ENCODE peak calls at places on chromosomes 16 and 17, in nine cellular contexts. K is activated CD8-positive, alpha-beta T cell treated with anti-CD3 and anti-CD28 coated beads for 36 hours; H is fibroblast of mammary gland; M is GM23338; A is colonic mucosa; F is neural progenitor cell; I is heart right ventricle; C is sigmoid colon; R is cardiac muscle cell. W is an unnamed sample.

GRCh38 chr16:84228321-84228838 is 11.4 kb downstream of the KCNG4 start:
- DNase-seq in C (peak; percentile 83), F (peak; percentile 31), K (no peak), R (no peak), I (peak; percentile 80), M (peak; percentile 54), H (peak; percentile 93), A (peak; percentile 23), W (no peak)

GRCh38 chr17:681738-682137 is 32.9 kb downstream of the VPS53 start:
- DNase-seq in A (no peak), M (no peak), H (peak; percentile 26), F (peak; percentile 79), K (no peak), I (no peak), R (no peak), C (no peak), W (no peak)

GRCh38 chr17:30091771-30092170 is 24.8 kb upstream of the NSRP1 start:
- DNase-seq in A (no peak), R (no peak), I (no peak), K (no peak), M (no peak), F (no peak), H (peak; percentile 81), C (no peak), W (no peak)

GRCh38 chr16:11530171-11530940 is 56.4 kb downstream of the LITAF start:
- DNase-seq in M (no peak), R (no peak), F (peak; percentile 12), K (no peak), I (no peak), H (no peak), C (no peak), A (no peak), W (no peak)

GRCh38 chr17:350706-351435 is 1.7 kb downstream of the RPH3AL start:
- DNase-seq in K (no peak), F (no peak), M (peak; percentile 38), R (no peak), I (peak; percentile 83), H (peak; percentile 76), C (peak; percentile 93), A (peak; percentile 94), W (no peak)

GRCh38 chr16:47470810-47471209 is 9.7 kb downstream of the PHKB start:
- DNase-seq in A (no peak), R (peak; percentile 50), H (no peak), I (no peak), M (no peak), K (no peak), C (no peak), F (no peak), W (no peak)

GRCh38 chr16:17365591-17366298 is 105.0 kb downstream of the XYLT1 start:
- DNase-seq in K (no peak), C (no peak), F (no peak), A (no peak), M (no peak), R (no peak), H (peak; percentile 72), I (no peak), W (no peak)

GRCh38 chr17:61399131-61400057 is at the start of gene TBX2:
- DNase-seq in M (peak; percentile 78), A (peak; percentile 50), K (no peak), F (peak; percentile 67), C (peak; percentile 78), I (peak; percentile 84), H (peak; percentile 95), R (peak; percentile 94), W (no peak)

DNA sequence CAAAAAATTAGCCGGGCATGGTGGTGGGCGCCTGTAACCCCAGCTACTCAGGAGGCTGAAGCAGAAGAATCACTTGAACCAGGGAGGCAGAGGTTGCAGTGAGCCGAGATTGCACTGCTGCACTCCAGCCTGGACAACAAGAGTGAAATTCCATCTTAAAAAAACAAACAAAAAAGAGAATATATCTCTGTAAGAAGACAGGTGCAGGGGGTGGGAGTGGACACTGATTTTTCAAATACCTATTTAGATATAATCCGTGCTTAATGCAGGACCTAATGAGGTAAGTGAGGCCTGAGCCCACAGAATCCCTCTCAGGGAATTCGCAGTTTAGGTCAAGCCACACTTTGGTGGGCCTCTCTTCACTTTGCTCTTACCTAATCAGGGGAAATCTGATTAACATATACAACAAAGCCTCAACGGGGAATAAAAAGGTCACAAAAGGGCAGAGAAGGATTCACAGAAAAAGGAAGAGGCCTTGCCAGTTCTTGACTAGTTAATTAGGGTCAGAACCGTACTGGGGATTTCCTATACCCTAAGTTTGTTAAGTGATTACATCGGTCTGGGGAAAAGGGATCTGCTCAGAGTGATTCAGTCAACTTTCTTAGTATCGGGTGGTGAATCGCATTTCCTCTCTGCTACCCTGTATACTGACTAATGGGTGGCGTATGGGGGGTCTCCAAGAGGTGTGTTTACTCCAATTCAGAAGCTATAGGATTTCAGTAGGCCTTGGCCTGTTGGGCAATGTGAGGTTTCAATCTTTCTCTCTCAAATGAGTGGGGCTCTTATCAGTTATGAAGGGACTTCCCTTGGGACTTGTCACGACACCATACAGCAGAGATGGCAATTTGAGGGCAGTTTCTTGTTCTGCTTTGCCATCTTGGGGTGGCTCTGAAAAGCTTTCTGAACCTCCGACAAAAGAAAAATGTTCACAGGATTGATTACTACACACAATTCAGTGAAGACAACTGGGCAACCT is 1.9 kb upstream of the NFAT5 start:
- DNase-seq in A (peak; percentile 22), C (no peak), M (peak; percentile 83), R (no peak), F (peak; percentile 92), I (no peak), H (peak; percentile 38), K (peak; percentile 89), W (no peak)
- TF ChIP-seq CTCF in A (no peak), C (no peak), M (no peak), R (no peak), F (no peak), I (no peak), H (no peak), K (no peak), W (no peak)

GRCh38 chr17:27352481-27353460 is 58.9 kb downstream of the WSB1 start:
- DNase-seq in R (no peak), F (peak; percentile 9), K (peak; percentile 22), I (no peak), A (peak; percentile 29), C (peak; percentile 64), H (peak; percentile 70), M (no peak), W (no peak)

GRCh38 chr17:27353469-27354050 is 59.6 kb downstream of the WSB1 start:
- DNase-seq in I (peak; percentile 94), M (peak; percentile 92), K (peak; percentile 90), R (peak; percentile 90), C (peak; percentile 96), H (peak; percentile 90), F (peak; percentile 92), A (peak; percentile 91), W (peak; percentile 85)

GRCh38 chr17:27354051-27354490 is 60.2 kb downstream of the WSB1 start:
- DNase-seq in C (peak; percentile 72), R (no peak), K (no peak), M (peak; percentile 32), H (no peak), F (no peak), A (no peak), I (peak; percentile 18), W (no peak)

GRCh38 chr17:27349540-27350021 is 55.7 kb downstream of the WSB1 start:
- DNase-seq in I (no peak), K (no peak), C (no peak), H (no peak), A (peak; percentile 42), F (no peak), M (peak; percentile 64), R (no peak), W (no peak)

GRCh38 chr17:27351741-27352140 is 57.8 kb downstream of the WSB1 start:
- DNase-seq in K (no peak), H (no peak), A (no peak), R (no peak), F (no peak), M (no peak), C (no peak), I (no peak), W (no peak)
- TF ChIP-seq CTCF in K (no peak), H (no peak), A (no peak), R (no peak), F (no peak), M (no peak), C (no peak), I (no peak), W (no peak)

DNA sequence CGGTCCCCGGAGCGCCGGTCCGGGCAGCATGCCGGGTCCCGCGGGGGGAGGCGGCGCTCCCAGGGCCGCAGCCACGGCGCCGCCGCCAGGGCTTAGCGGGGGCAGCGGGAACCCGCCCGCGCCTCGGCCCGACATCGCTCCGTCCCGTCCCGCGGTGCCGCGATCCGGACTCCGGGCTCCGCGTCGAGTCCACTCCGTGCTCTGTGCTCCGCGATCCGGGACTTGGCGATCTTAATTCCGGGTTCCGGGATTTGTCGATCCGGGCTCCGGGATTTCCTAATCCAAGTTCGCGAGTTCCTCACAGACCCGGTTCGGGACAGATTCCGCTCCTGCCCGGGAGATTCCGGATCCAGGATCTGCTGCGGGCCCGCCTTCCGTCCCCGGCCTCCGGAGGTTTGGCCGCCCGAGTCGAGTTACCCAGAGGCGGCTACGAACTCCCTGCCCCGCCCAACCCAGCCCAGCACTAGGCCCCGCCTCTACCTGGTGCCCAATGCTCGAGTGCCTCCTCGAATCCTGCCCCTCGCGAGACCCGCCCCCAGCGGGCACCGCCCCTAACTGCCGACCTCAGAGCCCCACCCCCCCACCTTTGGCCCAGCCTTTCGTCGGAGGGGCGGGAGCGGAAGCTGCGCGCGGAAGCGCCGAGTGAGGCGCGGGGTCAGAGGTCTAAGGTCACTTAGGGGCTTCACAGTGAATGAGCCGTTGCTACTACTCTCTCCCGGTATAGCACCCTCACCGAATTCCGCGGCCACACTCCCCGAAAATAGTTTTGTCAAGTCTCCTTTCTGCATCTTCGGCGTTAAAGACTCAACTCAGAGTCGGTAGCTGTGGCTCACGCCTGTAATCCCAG is at the start of gene SMARCD2:
- DNase-seq in F (peak; percentile 99), R (peak; percentile 99), A (peak; percentile 99), M (peak; percentile 99), H (peak; percentile 99), I (peak; percentile 99), K (peak; percentile 99), C (peak; percentile 99), W (peak; percentile 95)
- TF ChIP-seq CTCF in F (no peak), R (no peak), A (no peak), M (no peak), H (no peak), I (no peak), K (no peak), C (no peak), W (no peak)

GRCh38 chr16:22815863-22816262 is 1.9 kb downstream of the HS3ST2 start:
- DNase-seq in I (no peak), F (no peak), K (no peak), H (no peak), A (no peak), C (no peak), R (no peak), M (no peak), W (no peak)

GRCh38 chr16:22813223-22813945 is 578 bp upstream of the HS3ST2 start:
- DNase-seq in I (peak; percentile 56), C (peak; percentile 67), F (peak; percentile 94), R (peak; percentile 91), M (peak; percentile 93), H (peak; percentile 43), K (peak; percentile 50), A (peak; percentile 39), W (peak; percentile 89)

GRCh38 chr16:22814330-22815105 is 556 bp downstream of the HS3ST2 start:
- DNase-seq in A (no peak), C (no peak), H (no peak), K (no peak), F (peak; percentile 70), M (peak; percentile 76), R (no peak), I (peak; percentile 12), W (no peak)

GRCh38 chr16:22816475-22816874 is 2.5 kb downstream of the HS3ST2 start:
- DNase-seq in A (no peak), R (no peak), H (peak; percentile 9), F (no peak), C (no peak), M (no peak), K (no peak), I (no peak), W (no peak)

GRCh38 chr16:22813946-22814325 is at the start of gene HS3ST2:
- DNase-seq in A (peak; percentile 22), K (peak; percentile 3), R (peak; percentile 80), C (peak; percentile 64), F (peak; percentile 92), I (peak; percentile 42), H (peak; percentile 26), M (peak; percentile 90), W (peak; percentile 24)
- TF ChIP-seq CTCF in A (no peak), K (no peak), R (no peak), C (no peak), F (peak; percentile 59), I (peak; percentile 56), H (no peak), M (peak; percentile 24), W (peak; percentile 54)

W was measured in progenitor cell of endocrine pancreas.